ENCODE peak calls at places on chromosomes 11 and 22, in eight cellular contexts. R is PC-3; J is NCI-H748 treated with DMSO at 0.1 percent for 48 hours; N is C1 segment of cervical spinal cord; X is adrenal gland; S is AG04450; G is activated naive CD8-positive, alpha-beta T cell treated with anti-CD3 and anti-CD28 coated beads, Interleukin-2, amount 50 U/mL, for 24 hours; Z is cardiac muscle cell. I is an unnamed sample.

GRCh38 chr11:507727-508515 is 879 bp upstream of the RNH1 start:
- DNase-seq in N (no peak), S (no peak), R (no peak), X (no peak), J (no peak), G (no peak), Z (peak), I (no peak)

GRCh38 chr11:102111787-102112653 is 1.8 kb downstream of the YAP1 start:
- DNase-seq in X (peak), R (peak), J (no peak), N (no peak), Z (peak), G (no peak), S (no peak), I (peak)

GRCh38 chr11:34263462-34264186 is 94.2 kb downstream of the ABTB2 start:
- DNase-seq in S (peak), R (peak), N (no peak), Z (no peak), J (peak), G (no peak), X (peak), I (peak)

GRCh38 chr11:34135439-34135838 is 30.0 kb downstream of the NAT10 start:
- DNase-seq in G (no peak), R (no peak), J (no peak), S (no peak), X (no peak), Z (no peak), N (no peak), I (no peak)

GRCh38 chr22:45239378-45240136 is 1.1 kb downstream of the KIAA0930 start:
- DNase-seq in R (no peak), Z (no peak), S (no peak), X (no peak), N (no peak), J (no peak), G (no peak), I (no peak)

GRCh38 chr11:92340839-92341238 is 116.2 kb downstream of the FAT3 start:
- DNase-seq in Z (no peak), N (no peak), J (peak), S (no peak), G (peak), R (peak), X (no peak), I (peak)

GRCh38 chr22:28582806-28583205 is 96.8 kb downstream of the TTC28 start:
- DNase-seq in S (peak), G (no peak), N (no peak), X (no peak), J (no peak), R (peak), Z (no peak), I (peak)

GRCh38 chr22:43832393-43833265 is 20.5 kb upstream of the EFCAB6 start:
- DNase-seq in X (no peak), G (no peak), J (no peak), N (no peak), S (no peak), Z (no peak), R (no peak), I (no peak)

GRCh38 chr11:42777776-42778175 is 534.0 kb upstream of the API5 start:
- DNase-seq in R (no peak), S (no peak), Z (no peak), G (no peak), X (no peak), N (no peak), J (no peak), I (no peak)

GRCh38 chr11:35623708-35624168 is 5.5 kb downstream of the FJX1 start:
- DNase-seq in R (peak), X (no peak), S (peak), Z (peak), N (no peak), G (no peak), J (no peak), I (peak)

GRCh38 chr11:64863381-64864060 is 14.9 kb downstream of the EHD1 start:
- DNase-seq in N (peak), Z (no peak), S (no peak), X (peak), R (no peak), J (no peak), G (peak), I (no peak)

GRCh38 chr11:110314366-110315095 is 18.1 kb upstream of the RDX start:
- DNase-seq in Z (no peak), G (no peak), N (no peak), S (no peak), R (no peak), J (no peak), X (no peak), I (no peak)

GRCh38 chr22:25840162-25840561 is 98.2 kb downstream of the MYO18B start:
- DNase-seq in J (no peak), Z (peak), S (no peak), N (no peak), R (no peak), X (no peak), G (no peak), I (no peak)

GRCh38 chr22:27487600-27488450 is 313.7 kb downstream of the MN1 start:
- DNase-seq in S (no peak), G (no peak), X (no peak), R (peak), Z (no peak), N (no peak), J (peak), I (peak)

GRCh38 chr11:43908683-43909082 is 28.1 kb downstream of the ALKBH3 start:
- DNase-seq in N (no peak), X (no peak), S (no peak), G (no peak), R (no peak), J (no peak), Z (no peak), I (no peak)

GRCh38 chr11:94767701-94768601 is at the start of gene AMOTL1:
- DNase-seq in X (peak), Z (peak), G (peak), J (peak), R (peak), S (peak), N (peak), I (peak)

GRCh38 chr22:23743303-23743705 is 7.6 kb downstream of the ZNF70 start:
- DNase-seq in N (no peak), G (no peak), Z (no peak), J (no peak), X (no peak), S (no peak), R (no peak), I (no peak)

GRCh38 chr22:35695202-35695601 is 22.5 kb upstream of the APOL5 start:
- DNase-seq in X (no peak), J (no peak), R (no peak), Z (no peak), S (no peak), N (no peak), G (no peak), I (no peak)

GRCh38 chr11:71139516-71140205 is 112.7 kb downstream of the SHANK2 start:
- DNase-seq in S (no peak), Z (no peak), J (no peak), R (no peak), G (no peak), N (peak), X (peak), I (no peak)

GRCh38 chr11:33934450-33934849 is 42.6 kb upstream of the LMO2 start:
- DNase-seq in G (no peak), X (no peak), Z (no peak), R (no peak), S (no peak), N (no peak), J (no peak), I (no peak)

GRCh38 chr11:77126861-77127673 is 979 bp upstream of the MYO7A start:
- DNase-seq in Z (peak), R (peak), G (peak), J (no peak), S (no peak), N (peak), X (peak), I (peak)

GRCh38 chr11:77457340-77457739 is 16.6 kb downstream of the PAK1 start:
- DNase-seq in X (no peak), Z (no peak), N (no peak), G (no peak), S (no peak), R (no peak), J (no peak), I (no peak)

GRCh38 chr11:67500818-67501584 is 4.2 kb downstream of the PITPNM1 start:
- DNase-seq in S (no peak), Z (no peak), G (no peak), N (no peak), J (no peak), X (no peak), R (no peak), I (peak)

GRCh38 chr11:126502982-126503381 is 147.5 kb downstream of the ST3GAL4 start:
- DNase-seq in G (no peak), N (no peak), X (no peak), Z (no peak), J (no peak), R (no peak), S (no peak), I (no peak)

GRCh38 chr11:6259638-6260019 is at the start of gene CCKBR:
- DNase-seq in X (no peak), J (peak), S (no peak), N (no peak), G (peak), R (no peak), Z (peak), I (no peak)

GRCh38 chr11:575324-575995 is 810 bp upstream of the PHRF1 start:
- DNase-seq in X (no peak), J (peak), R (peak), Z (peak), N (no peak), S (no peak), G (no peak), I (peak)

GRCh38 chr11:97445561-97445960 is 1055.7 kb downstream of the JRKL start:
- DNase-seq in N (no peak), G (no peak), S (no peak), X (no peak), J (no peak), R (no peak), Z (peak), I (no peak)

GRCh38 chr11:13897606-13898276 is 64.8 kb upstream of the SPON1 start:
- DNase-seq in N (no peak), X (no peak), J (no peak), Z (no peak), G (no peak), S (no peak), R (no peak), I (no peak)

GRCh38 chr11:79561496-79561895 is 120.7 kb upstream of the TENM4 start:
- DNase-seq in X (no peak), J (no peak), S (no peak), R (no peak), Z (no peak), G (no peak), N (no peak), I (no peak)

GRCh38 chr11:93051181-93051580 is 81.7 kb downstream of the MTNR1B start:
- DNase-seq in R (no peak), N (no peak), X (no peak), Z (no peak), J (no peak), G (no peak), S (peak), I (no peak)

GRCh38 chr22:17888855-17889254 is 114.6 kb upstream of the BID start:
- DNase-seq in J (no peak), R (no peak), Z (peak), X (no peak), G (no peak), N (no peak), S (no peak), I (no peak)

GRCh38 chr22:36569999-36570398 is 41.0 kb upstream of the EIF3D start:
- DNase-seq in Z (peak), G (no peak), J (no peak), S (no peak), R (no peak), X (no peak), N (no peak), I (peak)

GRCh38 chr11:127412722-127413121 is 412.2 kb upstream of the KIRREL3 start:
- DNase-seq in Z (no peak), R (no peak), G (no peak), J (no peak), X (no peak), S (no peak), N (no peak), I (no peak)

GRCh38 chr11:33377852-33378385 is 120.7 kb downstream of the HIPK3 start:
- DNase-seq in Z (no peak), S (no peak), N (no peak), G (no peak), X (no peak), R (peak), J (no peak), I (no peak)

I was measured in MCF 10A.